ENCODE peak calls at places on chromosomes 1 and 21, in four cellular contexts. One of them, this sample, is unnamed.

GRCh38 chr21:39696620-39697019 is 48.4 kb upstream of the IGSF5 start:
- DNase-seq in cardiac muscle cell: no peak
- DNase-seq in psoas muscle: no peak
- DNase-seq in Peyer's patch: peak
- DNase-seq in this sample: peak

GRCh38 chr1:37892151-37893047 is 33.0 kb upstream of the MTF1 start:
- DNase-seq in psoas muscle: no peak
- DNase-seq in cardiac muscle cell: peak
- DNase-seq in Peyer's patch: no peak
- DNase-seq in this sample: no peak

GRCh38 chr1:194117582-194117981 is 931.2 kb upstream of the B3GALT2 start:
- DNase-seq in psoas muscle: no peak
- DNase-seq in cardiac muscle cell: no peak
- DNase-seq in Peyer's patch: no peak
- DNase-seq in this sample: no peak

GRCh38 chr1:40014812-40015594 is 25.5 kb upstream of the CAP1 start:
- DNase-seq in Peyer's patch: no peak
- DNase-seq in psoas muscle: no peak
- DNase-seq in cardiac muscle cell: peak
- DNase-seq in this sample: no peak

GRCh38 chr1:11736746-11737639 is 1.1 kb downstream of the AGTRAP start:
- DNase-seq in cardiac muscle cell: peak
- DNase-seq in psoas muscle: peak
- DNase-seq in Peyer's patch: no peak
- DNase-seq in this sample: no peak

GRCh38 chr1:178465011-178465410 is 31.8 kb downstream of the CLEC20A start:
- DNase-seq in Peyer's patch: no peak
- DNase-seq in cardiac muscle cell: peak
- DNase-seq in psoas muscle: no peak
- DNase-seq in this sample: no peak

GRCh38 chr1:30824736-30825429 is 67.3 kb upstream of the LAPTM5 start:
- DNase-seq in cardiac muscle cell: no peak
- DNase-seq in Peyer's patch: no peak
- DNase-seq in psoas muscle: no peak
- DNase-seq in this sample: no peak

GRCh38 chr21:42429856-42430255 is 26.2 kb downstream of the UBASH3A start:
- DNase-seq in psoas muscle: no peak
- DNase-seq in cardiac muscle cell: peak
- DNase-seq in Peyer's patch: no peak
- DNase-seq in this sample: no peak

GRCh38 chr1:244436336-244437102 is 15.2 kb downstream of the ADSS2 start:
- DNase-seq in Peyer's patch: no peak
- DNase-seq in cardiac muscle cell: peak
- DNase-seq in psoas muscle: no peak
- DNase-seq in this sample: no peak

GRCh38 chr21:45504021-45504515 is 38.2 kb downstream of the SLC19A1 start:
- DNase-seq in Peyer's patch: no peak
- DNase-seq in cardiac muscle cell: no peak
- DNase-seq in psoas muscle: peak
- DNase-seq in this sample: no peak

GRCh38 chr1:6261615-6261995 is 707 bp upstream of the GPR153 start:
- DNase-seq in Peyer's patch: no peak
- DNase-seq in psoas muscle: no peak
- DNase-seq in cardiac muscle cell: no peak
- DNase-seq in this sample: no peak

GRCh38 chr1:170598618-170599017 is 65.3 kb upstream of the PRRX1 start:
- DNase-seq in Peyer's patch: no peak
- DNase-seq in psoas muscle: no peak
- DNase-seq in cardiac muscle cell: no peak
- DNase-seq in this sample: no peak

GRCh38 chr1:212488436-212489283 is 55.9 kb downstream of the NENF start:
- DNase-seq in Peyer's patch: no peak
- DNase-seq in cardiac muscle cell: peak
- DNase-seq in psoas muscle: peak
- DNase-seq in this sample: no peak

GRCh38 chr1:155030243-155030795 is 3.3 kb downstream of the DCST2 start:
- DNase-seq in psoas muscle: no peak
- DNase-seq in Peyer's patch: no peak
- DNase-seq in cardiac muscle cell: no peak
- DNase-seq in this sample: no peak

GRCh38 chr1:219049411-219049943 is 124.2 kb upstream of the LYPLAL1 start:
- DNase-seq in psoas muscle: no peak
- DNase-seq in cardiac muscle cell: no peak
- DNase-seq in Peyer's patch: no peak
- DNase-seq in this sample: no peak

GRCh38 chr1:25631750-25632495 is 15.3 kb downstream of the MAN1C1 start:
- DNase-seq in cardiac muscle cell: peak
- DNase-seq in psoas muscle: peak
- DNase-seq in Peyer's patch: no peak
- DNase-seq in this sample: no peak

GRCh38 chr1:182630586-182630985 is 26.4 kb upstream of the RGS16 start:
- DNase-seq in Peyer's patch: no peak
- DNase-seq in cardiac muscle cell: no peak
- DNase-seq in psoas muscle: no peak
- DNase-seq in this sample: no peak

GRCh38 chr1:201944002-201944401 is 2.3 kb downstream of the LMOD1 start:
- DNase-seq in Peyer's patch: no peak
- DNase-seq in cardiac muscle cell: no peak
- DNase-seq in psoas muscle: no peak
- DNase-seq in this sample: no peak

GRCh38 chr1:51518730-51519047 is 377 bp downstream of the EPS15 start:
- DNase-seq in psoas muscle: peak
- DNase-seq in Peyer's patch: peak
- DNase-seq in cardiac muscle cell: no peak
- DNase-seq in this sample: no peak

GRCh38 chr1:33256335-33256700 is at the start of gene ZNF362:
- DNase-seq in Peyer's patch: peak
- DNase-seq in cardiac muscle cell: peak
- DNase-seq in psoas muscle: peak
- DNase-seq in this sample: no peak

GRCh38 chr1:92425617-92426016 is 61.1 kb downstream of the GFI1 start:
- DNase-seq in psoas muscle: no peak
- DNase-seq in cardiac muscle cell: no peak
- DNase-seq in Peyer's patch: no peak
- DNase-seq in this sample: no peak

GRCh38 chr1:45622891-45623394 is 911 bp downstream of the CCDC17 start:
- DNase-seq in psoas muscle: no peak
- DNase-seq in cardiac muscle cell: peak
- DNase-seq in Peyer's patch: no peak
- DNase-seq in this sample: no peak

GRCh38 chr1:100107696-100108095 is 25.0 kb downstream of the SASS6 start:
- DNase-seq in psoas muscle: no peak
- DNase-seq in cardiac muscle cell: no peak
- DNase-seq in Peyer's patch: no peak
- DNase-seq in this sample: no peak

GRCh38 chr1:27161594-27161993 is 6.7 kb upstream of the SLC9A1 start:
- DNase-seq in cardiac muscle cell: no peak
- DNase-seq in psoas muscle: no peak
- DNase-seq in Peyer's patch: no peak
- DNase-seq in this sample: no peak

GRCh38 chr1:53541263-53541625 is 82.0 kb downstream of the DMRTB1 start:
- DNase-seq in cardiac muscle cell: no peak
- DNase-seq in psoas muscle: peak
- DNase-seq in Peyer's patch: no peak
- DNase-seq in this sample: no peak

GRCh38 chr1:244137725-244138124 is 86.6 kb downstream of the ZBTB18 start:
- DNase-seq in cardiac muscle cell: no peak
- DNase-seq in psoas muscle: no peak
- DNase-seq in Peyer's patch: no peak
- DNase-seq in this sample: no peak

GRCh38 chr1:109149874-109150601 is 36.1 kb downstream of the ELAPOR1 start:
- DNase-seq in cardiac muscle cell: no peak
- DNase-seq in Peyer's patch: no peak
- DNase-seq in psoas muscle: peak
- DNase-seq in this sample: no peak

GRCh38 chr1:214857716-214858115 is 224.8 kb upstream of the KCNK2 start:
- DNase-seq in psoas muscle: no peak
- DNase-seq in Peyer's patch: no peak
- DNase-seq in cardiac muscle cell: no peak
- DNase-seq in this sample: no peak

GRCh38 chr1:189693140-189693539 is 784.5 kb downstream of the BRINP3 start:
- DNase-seq in cardiac muscle cell: peak
- DNase-seq in Peyer's patch: no peak
- DNase-seq in psoas muscle: no peak
- DNase-seq in this sample: no peak

GRCh38 chr1:155026588-155026987 is 7.0 kb downstream of the DCST2 start:
- DNase-seq in Peyer's patch: no peak
- DNase-seq in psoas muscle: no peak
- DNase-seq in cardiac muscle cell: no peak
- DNase-seq in this sample: no peak

GRCh38 chr21:43968410-43969114 is 43.5 kb upstream of the TRAPPC10 start:
- DNase-seq in Peyer's patch: no peak
- DNase-seq in psoas muscle: peak
- DNase-seq in cardiac muscle cell: no peak
- DNase-seq in this sample: no peak

GRCh38 chr1:29171521-29171920 is 10.2 kb downstream of the SRSF4 start:
- DNase-seq in psoas muscle: no peak
- DNase-seq in cardiac muscle cell: no peak
- DNase-seq in Peyer's patch: no peak
- DNase-seq in this sample: no peak
- H3K27ac ChIP-seq in psoas muscle: peak
- H3K27ac ChIP-seq in cardiac muscle cell: peak
- H3K27ac ChIP-seq in Peyer's patch: no peak
- H3K27ac ChIP-seq in this sample: no peak

GRCh38 chr1:19373206-19374126 is 61.3 kb downstream of the SLC66A1 start:
- DNase-seq in psoas muscle: no peak
- DNase-seq in cardiac muscle cell: no peak
- DNase-seq in Peyer's patch: no peak
- DNase-seq in this sample: no peak
- H3K27ac ChIP-seq in psoas muscle: no peak
- H3K27ac ChIP-seq in cardiac muscle cell: no peak
- H3K27ac ChIP-seq in Peyer's patch: no peak
- H3K27ac ChIP-seq in this sample: no peak

DNA sequence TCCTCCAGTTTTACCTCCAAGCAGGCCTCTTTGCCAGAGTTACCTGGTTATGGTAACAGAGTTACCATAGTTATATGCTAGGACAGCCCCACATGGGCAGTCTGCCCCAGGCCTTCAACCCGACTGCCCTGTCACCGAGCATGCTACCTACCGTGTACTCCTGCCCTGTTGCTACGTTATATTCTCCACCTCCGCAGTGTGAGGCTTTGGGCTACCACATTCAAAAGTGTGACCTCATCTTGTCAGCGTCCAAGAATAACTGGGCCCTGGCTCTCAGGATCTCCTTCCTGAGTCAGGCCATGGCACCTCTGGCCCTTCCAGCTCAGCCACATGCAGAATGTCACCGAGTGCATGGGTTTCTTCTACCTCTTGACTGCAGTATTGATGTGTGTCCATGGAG is 8.9 kb downstream of the MAPKAPK2 start:
- DNase-seq in cardiac muscle cell: no peak
- DNase-seq in psoas muscle: peak
- DNase-seq in Peyer's patch: no peak
- DNase-seq in this sample: no peak
- H3K27ac ChIP-seq in cardiac muscle cell: peak
- H3K27ac ChIP-seq in psoas muscle: peak
- H3K27ac ChIP-seq in Peyer's patch: peak
- H3K27ac ChIP-seq in this sample: no peak

GRCh38 chr1:207240325-207241095 is 81.0 kb upstream of the CD55 start:
- DNase-seq in psoas muscle: no peak
- DNase-seq in Peyer's patch: no peak
- DNase-seq in cardiac muscle cell: no peak
- DNase-seq in this sample: no peak
- H3K27ac ChIP-seq in psoas muscle: no peak
- H3K27ac ChIP-seq in Peyer's patch: no peak
- H3K27ac ChIP-seq in cardiac muscle cell: no peak
- H3K27ac ChIP-seq in this sample: no peak

GRCh38 chr1:96522927-96523326 is 198.7 kb upstream of the PTBP2 start:
- DNase-seq in psoas muscle: no peak
- DNase-seq in cardiac muscle cell: no peak
- DNase-seq in Peyer's patch: no peak
- DNase-seq in this sample: no peak

GRCh38 chr1:96520542-96520941 is 201.0 kb upstream of the PTBP2 start:
- DNase-seq in psoas muscle: no peak
- DNase-seq in Peyer's patch: no peak
- DNase-seq in cardiac muscle cell: peak
- DNase-seq in this sample: no peak

GRCh38 chr1:96515925-96516324 is 205.7 kb upstream of the PTBP2 start:
- DNase-seq in cardiac muscle cell: no peak
- DNase-seq in Peyer's patch: no peak
- DNase-seq in psoas muscle: no peak
- DNase-seq in this sample: no peak

GRCh38 chr1:96521994-96522760 is 199.4 kb upstream of the PTBP2 start:
- DNase-seq in Peyer's patch: no peak
- DNase-seq in psoas muscle: no peak
- DNase-seq in cardiac muscle cell: no peak
- DNase-seq in this sample: no peak

GRCh38 chr1:96519851-96520281 is 201.7 kb upstream of the PTBP2 start:
- DNase-seq in cardiac muscle cell: no peak
- DNase-seq in psoas muscle: no peak
- DNase-seq in Peyer's patch: no peak
- DNase-seq in this sample: no peak
- H3K27ac ChIP-seq in cardiac muscle cell: no peak
- H3K27ac ChIP-seq in psoas muscle: no peak
- H3K27ac ChIP-seq in Peyer's patch: no peak
- H3K27ac ChIP-seq in this sample: no peak

GRCh38 chr1:236289492-236290131 is 7.9 kb upstream of the ERO1B start:
- DNase-seq in Peyer's patch: no peak
- DNase-seq in psoas muscle: no peak
- DNase-seq in cardiac muscle cell: no peak
- DNase-seq in this sample: no peak
- H3K27ac ChIP-seq in Peyer's patch: no peak
- H3K27ac ChIP-seq in psoas muscle: no peak
- H3K27ac ChIP-seq in cardiac muscle cell: no peak
- H3K27ac ChIP-seq in this sample: no peak

GRCh38 chr1:208228026-208228425 is 16.2 kb downstream of the PLXNA2 start:
- DNase-seq in Peyer's patch: no peak
- DNase-seq in cardiac muscle cell: no peak
- DNase-seq in psoas muscle: no peak
- DNase-seq in this sample: no peak
- H3K27ac ChIP-seq in Peyer's patch: no peak
- H3K27ac ChIP-seq in cardiac muscle cell: no peak
- H3K27ac ChIP-seq in psoas muscle: peak
- H3K27ac ChIP-seq in this sample: no peak

DNA sequence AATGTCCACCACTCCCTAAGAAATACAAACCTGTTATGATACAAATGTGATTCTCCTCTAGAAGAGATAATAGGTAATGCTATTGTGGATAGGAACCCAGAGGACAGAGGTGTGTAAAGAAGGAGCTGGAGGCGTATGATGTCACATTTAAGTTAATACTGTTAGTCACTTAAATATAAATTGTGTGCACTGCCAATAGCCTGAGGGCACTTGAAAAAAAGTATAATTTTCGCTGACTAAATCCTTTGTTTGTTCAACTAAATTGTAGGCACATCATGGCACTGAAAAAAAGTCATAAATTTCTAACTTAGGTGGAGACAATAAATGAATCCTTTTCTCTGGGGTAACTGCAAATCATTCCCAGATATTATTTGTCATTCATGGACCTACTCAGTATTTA is 4.4 kb downstream of the RCSD1 start:
- DNase-seq in psoas muscle: no peak
- DNase-seq in Peyer's patch: no peak
- DNase-seq in cardiac muscle cell: no peak
- DNase-seq in this sample: no peak
- H3K27ac ChIP-seq in psoas muscle: peak
- H3K27ac ChIP-seq in Peyer's patch: peak
- H3K27ac ChIP-seq in cardiac muscle cell: peak
- H3K27ac ChIP-seq in this sample: no peak